ENCODE peak calls at places on chromosome X, in seven cellular contexts. F, E, N, A, L, G and Q are unnamed samples.
A peak's percentile ranks its signal among the peaks of the same experiment; 100 is the strongest.

GRCh38 chrX:77820328-77820727 is 34.3 kb upstream of the ATRX start:
- DNase-seq in F (no peak), E (no peak), N (no peak), A (no peak), L (no peak), G (no peak), Q (no peak)

GRCh38 chrX:133849676-133850075 is 135.7 kb downstream of the GPC3 start:
- DNase-seq in F (no peak), E (no peak), N (no peak), A (no peak), L (no peak), G (no peak), Q (no peak)

GRCh38 chrX:1385824-1386223 is 6.1 kb downstream of the SLC25A6 start:
- DNase-seq in F (no peak), E (no peak), N (no peak), A (no peak), L (no peak), G (no peak), Q (peak; percentile 3)

GRCh38 chrX:122890729-122891128 is 293.3 kb upstream of the GRIA3 start:
- DNase-seq in F (no peak), E (no peak), N (no peak), A (no peak), L (no peak), G (no peak), Q (no peak)

GRCh38 chrX:136828830-136829229 is 48.1 kb upstream of the ARHGEF6 start:
- DNase-seq in F (no peak), E (no peak), N (no peak), A (no peak), L (no peak), G (no peak), Q (no peak)

GRCh38 chrX:148457279-148457678 is 43.1 kb upstream of the AFF2 start:
- DNase-seq in F (no peak), E (no peak), N (no peak), A (no peak), L (no peak), G (no peak), Q (no peak)

GRCh38 chrX:140762061-140762460 is 52.5 kb downstream of the LINC00632 start:
- DNase-seq in F (no peak), E (no peak), N (no peak), A (peak; percentile 35), L (peak; percentile 36), G (peak; percentile 21), Q (peak; percentile 54)

GRCh38 chrX:120560405-120560841 is 339 bp downstream of the CUL4B start:
- DNase-seq in F (peak; percentile 39), E (no peak), N (no peak), A (no peak), L (no peak), G (no peak), Q (no peak)

GRCh38 chrX:73963682-73964081 is 340.3 kb upstream of the ZCCHC13 start:
- DNase-seq in F (no peak), E (no peak), N (no peak), A (no peak), L (peak; percentile 60), G (no peak), Q (no peak)

GRCh38 chrX:50081282-50081955 is 119.4 kb downstream of the AKAP4 start:
- DNase-seq in F (no peak), E (no peak), N (no peak), A (no peak), L (peak; percentile 22), G (no peak), Q (no peak)

GRCh38 chrX:137926090-137926489 is 360.2 kb downstream of the ZIC3 start:
- DNase-seq in F (no peak), E (no peak), N (no peak), A (no peak), L (no peak), G (no peak), Q (peak; percentile 10)

GRCh38 chrX:70432936-70433847 is 10.1 kb downstream of the GDPD2 start:
- DNase-seq in F (no peak), E (no peak), N (no peak), A (no peak), L (no peak), G (no peak), Q (no peak)

GRCh38 chrX:68396953-68397352 is 36.3 kb downstream of the OPHN1 start:
- DNase-seq in F (no peak), E (no peak), N (no peak), A (no peak), L (no peak), G (no peak), Q (peak; percentile 14)

GRCh38 chrX:22171287-22172060 is 101.2 kb upstream of the CBLL2 start:
- DNase-seq in F (no peak), E (no peak), N (no peak), A (no peak), L (no peak), G (no peak), Q (no peak)

GRCh38 chrX:65948103-65948502 is 91.8 kb downstream of the VSIG4 start:
- DNase-seq in F (no peak), E (no peak), N (no peak), A (no peak), L (no peak), G (no peak), Q (no peak)